ENCODE peak calls at places on chromosomes 3 and 15, in five cellular contexts. One of them, this sample, is unnamed.

GRCh38 chr15:83030021-83030420 is 18.6 kb upstream of the C15orf40 start:
- DNase-seq in A172: peak; percentile 67
- DNase-seq in memory B cell: no peak
- DNase-seq in omental fat pad: no peak
- DNase-seq in astrocyte of the cerebellum: peak; percentile 85
- DNase-seq in this sample: no peak

GRCh38 chr3:186783070-186783730 is at the start of gene EIF4A2:
- DNase-seq in A172: peak; percentile 82
- DNase-seq in memory B cell: peak; percentile 92
- DNase-seq in omental fat pad: peak; percentile 65
- DNase-seq in astrocyte of the cerebellum: peak; percentile 76
- DNase-seq in this sample: peak; percentile 89

GRCh38 chr3:112860898-112861297 is 14.2 kb upstream of the CD200R1L start:
- DNase-seq in A172: no peak
- DNase-seq in memory B cell: no peak
- DNase-seq in omental fat pad: no peak
- DNase-seq in astrocyte of the cerebellum: no peak
- DNase-seq in this sample: peak; percentile 30

GRCh38 chr3:61875488-61875887 is 314.1 kb downstream of the PTPRG start:
- DNase-seq in A172: no peak
- DNase-seq in memory B cell: no peak
- DNase-seq in omental fat pad: no peak
- DNase-seq in astrocyte of the cerebellum: no peak
- DNase-seq in this sample: no peak

GRCh38 chr3:23576379-23576959 is 229.3 kb upstream of the UBE2E1 start:
- DNase-seq in A172: no peak
- DNase-seq in memory B cell: no peak
- DNase-seq in omental fat pad: no peak
- DNase-seq in astrocyte of the cerebellum: no peak
- DNase-seq in this sample: no peak

GRCh38 chr15:48811325-48811938 is 563 bp upstream of the CEP152 start:
- DNase-seq in A172: no peak
- DNase-seq in memory B cell: no peak
- DNase-seq in omental fat pad: no peak
- DNase-seq in astrocyte of the cerebellum: no peak
- DNase-seq in this sample: no peak

GRCh38 chr3:153182894-153183293 is 20.9 kb downstream of the RAP2B start:
- DNase-seq in A172: no peak
- DNase-seq in memory B cell: no peak
- DNase-seq in omental fat pad: no peak
- DNase-seq in astrocyte of the cerebellum: no peak
- DNase-seq in this sample: no peak

GRCh38 chr3:187072582-187072981 is 66.7 kb downstream of the RPL39L start:
- DNase-seq in A172: no peak
- DNase-seq in memory B cell: peak; percentile 44
- DNase-seq in omental fat pad: no peak
- DNase-seq in astrocyte of the cerebellum: no peak
- DNase-seq in this sample: no peak

GRCh38 chr15:38531509-38531908 is 33.1 kb downstream of the RASGRP1 start:
- DNase-seq in A172: peak; percentile 81
- DNase-seq in memory B cell: no peak
- DNase-seq in omental fat pad: no peak
- DNase-seq in astrocyte of the cerebellum: no peak
- DNase-seq in this sample: no peak

GRCh38 chr15:94671845-94672524 is 440.6 kb downstream of the MCTP2 start:
- DNase-seq in A172: no peak
- DNase-seq in memory B cell: no peak
- DNase-seq in omental fat pad: no peak
- DNase-seq in astrocyte of the cerebellum: peak; percentile 36
- DNase-seq in this sample: no peak

GRCh38 chr3:189572249-189572648 is 58.9 kb upstream of the TP63 start:
- DNase-seq in A172: no peak
- DNase-seq in memory B cell: no peak
- DNase-seq in omental fat pad: no peak
- DNase-seq in astrocyte of the cerebellum: no peak
- DNase-seq in this sample: no peak

GRCh38 chr15:90924375-90924774 is 8.0 kb downstream of the HDDC3 start:
- DNase-seq in A172: no peak
- DNase-seq in memory B cell: no peak
- DNase-seq in omental fat pad: no peak
- DNase-seq in astrocyte of the cerebellum: no peak
- DNase-seq in this sample: no peak

GRCh38 chr15:96327155-96327741 is 3.3 kb upstream of the NR2F2 start:
- DNase-seq in A172: peak; percentile 82
- DNase-seq in memory B cell: no peak
- DNase-seq in omental fat pad: no peak
- DNase-seq in astrocyte of the cerebellum: peak; percentile 91
- DNase-seq in this sample: no peak

GRCh38 chr3:64445318-64446300 is 220.3 kb upstream of the PRICKLE2 start:
- DNase-seq in A172: peak; percentile 4
- DNase-seq in memory B cell: no peak
- DNase-seq in omental fat pad: no peak
- DNase-seq in astrocyte of the cerebellum: no peak
- DNase-seq in this sample: no peak

GRCh38 chr3:73945553-73945952 is 320.8 kb upstream of the PDZRN3 start:
- DNase-seq in A172: no peak
- DNase-seq in memory B cell: no peak
- DNase-seq in omental fat pad: no peak
- DNase-seq in astrocyte of the cerebellum: no peak
- DNase-seq in this sample: no peak

GRCh38 chr3:134527037-134527436 is 41.2 kb downstream of the CEP63 start:
- DNase-seq in A172: no peak
- DNase-seq in memory B cell: no peak
- DNase-seq in omental fat pad: no peak
- DNase-seq in astrocyte of the cerebellum: no peak
- DNase-seq in this sample: no peak

GRCh38 chr15:65767264-65767595 is 24.9 kb downstream of the DENND4A start:
- DNase-seq in A172: no peak
- DNase-seq in memory B cell: no peak
- DNase-seq in omental fat pad: no peak
- DNase-seq in astrocyte of the cerebellum: no peak
- DNase-seq in this sample: no peak

GRCh38 chr3:44969779-44970178 is 6.2 kb downstream of the ZDHHC3 start:
- DNase-seq in A172: no peak
- DNase-seq in memory B cell: no peak
- DNase-seq in omental fat pad: no peak
- DNase-seq in astrocyte of the cerebellum: no peak
- DNase-seq in this sample: no peak

GRCh38 chr15:101322849-101323477 is 27.9 kb upstream of the SNRPA1 start:
- DNase-seq in A172: no peak
- DNase-seq in memory B cell: no peak
- DNase-seq in omental fat pad: no peak
- DNase-seq in astrocyte of the cerebellum: no peak
- DNase-seq in this sample: no peak

GRCh38 chr3:133440652-133441051 is 40.8 kb downstream of the BFSP2 start:
- DNase-seq in A172: no peak
- DNase-seq in memory B cell: no peak
- DNase-seq in omental fat pad: no peak
- DNase-seq in astrocyte of the cerebellum: no peak
- DNase-seq in this sample: no peak

GRCh38 chr3:159169828-159170227 is 368.0 kb downstream of the MFSD1 start:
- DNase-seq in A172: peak; percentile 81
- DNase-seq in memory B cell: no peak
- DNase-seq in omental fat pad: no peak
- DNase-seq in astrocyte of the cerebellum: peak; percentile 16
- DNase-seq in this sample: no peak

GRCh38 chr3:114725966-114726365 is 421.1 kb downstream of the ZBTB20 start:
- DNase-seq in A172: no peak
- DNase-seq in memory B cell: no peak
- DNase-seq in omental fat pad: no peak
- DNase-seq in astrocyte of the cerebellum: no peak
- DNase-seq in this sample: no peak

GRCh38 chr3:57982561-57983243 is 25.5 kb upstream of the FLNB start:
- DNase-seq in A172: no peak
- DNase-seq in memory B cell: no peak
- DNase-seq in omental fat pad: no peak
- DNase-seq in astrocyte of the cerebellum: no peak
- DNase-seq in this sample: no peak

GRCh38 chr3:122786067-122786466 is 7.6 kb downstream of the HSPBAP1 start:
- DNase-seq in A172: peak; percentile 32
- DNase-seq in memory B cell: no peak
- DNase-seq in omental fat pad: no peak
- DNase-seq in astrocyte of the cerebellum: peak; percentile 39
- DNase-seq in this sample: no peak

GRCh38 chr3:39208463-39209055 is 16.2 kb upstream of the XIRP1 start:
- DNase-seq in A172: peak; percentile 73
- DNase-seq in memory B cell: no peak
- DNase-seq in omental fat pad: no peak
- DNase-seq in astrocyte of the cerebellum: peak; percentile 16
- DNase-seq in this sample: no peak

GRCh38 chr3:196640501-196640968 is 1.0 kb downstream of the NRROS start:
- DNase-seq in A172: no peak
- DNase-seq in memory B cell: no peak
- DNase-seq in omental fat pad: no peak
- DNase-seq in astrocyte of the cerebellum: no peak
- DNase-seq in this sample: peak; percentile 36

GRCh38 chr15:77083381-77084160 is 12.7 kb upstream of the TSPAN3 start:
- DNase-seq in A172: no peak
- DNase-seq in memory B cell: peak; percentile 80
- DNase-seq in omental fat pad: peak; percentile 36
- DNase-seq in astrocyte of the cerebellum: no peak
- DNase-seq in this sample: peak; percentile 70

GRCh38 chr15:78225783-78226541 is 8.4 kb downstream of the ACSBG1 start:
- DNase-seq in A172: no peak
- DNase-seq in memory B cell: no peak
- DNase-seq in omental fat pad: no peak
- DNase-seq in astrocyte of the cerebellum: no peak
- DNase-seq in this sample: no peak

GRCh38 chr3:23203651-23204111 is 554 bp downstream of the UBE2E2 start:
- DNase-seq in A172: peak; percentile 4
- DNase-seq in memory B cell: no peak
- DNase-seq in omental fat pad: no peak
- DNase-seq in astrocyte of the cerebellum: no peak
- DNase-seq in this sample: peak; percentile 21

GRCh38 chr3:37526511-37526910 is 335.2 kb upstream of the CTDSPL start:
- DNase-seq in A172: no peak
- DNase-seq in memory B cell: no peak
- DNase-seq in omental fat pad: no peak
- DNase-seq in astrocyte of the cerebellum: peak; percentile 81
- DNase-seq in this sample: no peak

GRCh38 chr3:188914556-188914955 is 257.2 kb upstream of the TPRG1 start:
- DNase-seq in A172: peak; percentile 44
- DNase-seq in memory B cell: no peak
- DNase-seq in omental fat pad: no peak
- DNase-seq in astrocyte of the cerebellum: no peak
- DNase-seq in this sample: peak; percentile 13

GRCh38 chr3:129663045-129663446 is 56.6 kb upstream of the PLXND1 start:
- DNase-seq in A172: peak; percentile 90
- DNase-seq in memory B cell: no peak
- DNase-seq in omental fat pad: no peak
- DNase-seq in astrocyte of the cerebellum: no peak
- DNase-seq in this sample: no peak

GRCh38 chr15:100690786-100691160 is 88.4 kb downstream of the ASB7 start:
- DNase-seq in A172: no peak
- DNase-seq in memory B cell: no peak
- DNase-seq in omental fat pad: no peak
- DNase-seq in astrocyte of the cerebellum: no peak
- DNase-seq in this sample: no peak

This sample was measured in stimulated activated naive B cell treated with anti-CD40 and anti-IgM and Interleukin-4, amounts not matched to agents 10 μg/mL and 1 μg/mL and 100 μg/mL, for 72 hours.